ENCODE peak calls at places on chromosomes 2 and 18, in six cellular contexts. E is heart left ventricle; Q is GM04503; W is stimulated activated CD4-positive, alpha-beta T cell treated with anti-CD3 and anti-CD28 coated beads, Interleukin-4, amount 100 ng/mL, for 24 hours; J is iPS DF 19.7; Z is NCI-H2081. H is an unnamed sample.

GRCh38 chr2:238320648-238321281 is 447 bp downstream of the TRAF3IP1 start:
- DNase-seq in Q (no peak), Z (no peak), W (no peak), E (peak), J (no peak), H (no peak)

GRCh38 chr2:26840937-26841610 is 6.9 kb upstream of the DPYSL5 start:
- DNase-seq in W (no peak), Q (no peak), J (no peak), Z (peak), E (no peak), H (no peak)

GRCh38 chr18:33593261-33593660 is 15.2 kb downstream of the ASXL3 start:
- DNase-seq in E (no peak), Z (no peak), Q (no peak), J (no peak), W (no peak), H (no peak)

GRCh38 chr2:207683879-207684627 is 27.4 kb upstream of the CCNYL1 start:
- DNase-seq in Q (peak), Z (no peak), W (no peak), E (no peak), J (no peak), H (no peak)

GRCh38 chr2:26712486-26713465 is 20.3 kb downstream of the KCNK3 start:
- DNase-seq in Q (no peak), W (no peak), Z (peak), E (peak), J (no peak), H (no peak)

GRCh38 chr2:73141896-73142295 is 29.1 kb upstream of the RAB11FIP5 start:
- DNase-seq in Q (no peak), E (no peak), J (no peak), W (no peak), Z (no peak), H (no peak)

GRCh38 chr18:13614701-13615288 is 111.6 kb downstream of the FAM210A start:
- DNase-seq in E (peak), Q (no peak), W (no peak), Z (no peak), J (no peak), H (no peak)

GRCh38 chr2:207395535-207396251 is 134.1 kb upstream of the CREB1 start:
- DNase-seq in Q (no peak), E (no peak), W (no peak), Z (no peak), J (no peak), H (no peak)

GRCh38 chr18:5824370-5824984 is 70.8 kb downstream of the TMEM200C start:
- DNase-seq in Q (no peak), Z (no peak), E (no peak), J (no peak), W (no peak), H (no peak)

GRCh38 chr2:230018153-230018552 is 50.6 kb downstream of the SLC16A14 start:
- DNase-seq in Z (no peak), E (no peak), J (no peak), Q (no peak), W (no peak), H (no peak)

GRCh38 chr18:70380915-70381896 is 92.4 kb downstream of the SOCS6 start:
- DNase-seq in Z (peak), W (no peak), E (no peak), Q (no peak), J (peak), H (peak)

GRCh38 chr2:212245868-212246267 is 292.7 kb downstream of the ERBB4 start:
- DNase-seq in E (no peak), J (no peak), Q (no peak), Z (no peak), W (no peak), H (no peak)

GRCh38 chr2:136765736-136766323 is 485 bp downstream of the THSD7B start:
- DNase-seq in Q (no peak), Z (peak), E (no peak), J (no peak), W (no peak), H (no peak)

GRCh38 chr2:203783496-203784203 is 77.2 kb downstream of the CD28 start:
- DNase-seq in Z (no peak), Q (peak), W (no peak), J (no peak), E (no peak), H (no peak)

GRCh38 chr2:19068206-19068605 is 290.2 kb downstream of the OSR1 start:
- DNase-seq in Z (no peak), Q (no peak), E (no peak), J (no peak), W (no peak), H (no peak)

GRCh38 chr2:234676109-234676858 is 179.4 kb upstream of the ARL4C start:
- DNase-seq in Z (peak), J (no peak), E (no peak), W (no peak), Q (no peak), H (peak)

GRCh38 chr2:145692971-145693478 is 1173.1 kb upstream of the ZEB2 start:
- DNase-seq in Q (peak), E (no peak), W (no peak), J (no peak), Z (no peak), H (no peak)

GRCh38 chr18:74084184-74084583 is 63.5 kb downstream of the FBXO15 start:
- DNase-seq in W (no peak), Q (no peak), E (no peak), J (no peak), Z (no peak), H (no peak)

GRCh38 chr18:26429535-26429934 is 118.8 kb downstream of the KCTD1 start:
- DNase-seq in E (no peak), Z (no peak), W (no peak), Q (peak), J (no peak), H (no peak)

GRCh38 chr2:100820346-100821254 is 661 bp downstream of the NPAS2 start:
- DNase-seq in Z (no peak), W (no peak), J (no peak), Q (no peak), E (no peak), H (no peak)

GRCh38 chr18:74411475-74411874 is 45.6 kb downstream of the DIPK1C start:
- DNase-seq in Q (no peak), E (no peak), Z (no peak), J (no peak), W (no peak), H (no peak)

GRCh38 chr2:240704651-240705050 is 13.0 kb downstream of the AQP12A start:
- DNase-seq in Q (no peak), W (peak), Z (no peak), E (no peak), J (no peak), H (no peak)

GRCh38 chr2:164091673-164092072 is 355.9 kb upstream of the FIGN start:
- DNase-seq in Q (no peak), J (no peak), Z (no peak), E (no peak), W (no peak), H (no peak)